ENCODE peak calls at places on chromosomes 7 and 10, in six cellular contexts. I is breast epithelium, Y is NCI-H1105 treated with DMSO at 0.1 percent for 48 hours, N is right lobe of liver, L is heart left ventricle, K is fibroblast of lung. V is an unnamed sample.

GRCh38 chr10:128493811-128494210 is 367.6 kb upstream of the MKI67 start:
- DNase-seq in I (no peak), Y (no peak), N (no peak), L (no peak), K (no peak), V (no peak)

GRCh38 chr10:74388801-74389200 is 237.8 kb downstream of the ADK start:
- DNase-seq in I (no peak), Y (no peak), N (no peak), L (no peak), K (no peak), V (no peak)

GRCh38 chr7:54839538-54840213 is 80.7 kb upstream of the SEC61G start:
- DNase-seq in I (no peak), Y (peak; percentile 5), N (peak; percentile 86), L (peak; percentile 78), K (peak; percentile 77), V (peak; percentile 81)

GRCh38 chr7:87574630-87575029 is 26.1 kb downstream of the ABCB1 start:
- DNase-seq in I (no peak), Y (no peak), N (no peak), L (no peak), K (peak; percentile 62), V (no peak)

GRCh38 chr7:142799483-142799882 is 28.7 kb downstream of the PRSS2 start:
- DNase-seq in I (no peak), Y (no peak), N (no peak), L (peak; percentile 2), K (no peak), V (no peak)

GRCh38 chr7:8147760-8148463 is 114.1 kb downstream of the ICA1 start:
- DNase-seq in I (no peak), Y (peak; percentile 91), N (no peak), L (peak; percentile 28), K (no peak), V (no peak)

GRCh38 chr10:74642901-74643585 is 183.4 kb upstream of the KAT6B start:
- DNase-seq in I (no peak), Y (no peak), N (no peak), L (no peak), K (no peak), V (no peak)

GRCh38 chr7:11237742-11238141 is 264.1 kb downstream of the PHF14 start:
- DNase-seq in I (no peak), Y (no peak), N (peak; percentile 50), L (no peak), K (no peak), V (no peak)

GRCh38 chr10:33157108-33157507 is 177.4 kb downstream of the NRP1 start:
- DNase-seq in I (no peak), Y (no peak), N (no peak), L (no peak), K (peak; percentile 68), V (no peak)

GRCh38 chr7:69598487-69599148 is 343 bp downstream of the AUTS2 start:
- DNase-seq in I (no peak), Y (peak; percentile 68), N (no peak), L (peak; percentile 26), K (peak; percentile 24), V (no peak)

GRCh38 chr7:44469461-44469860 is 21.0 kb downstream of the NUDCD3 start:
- DNase-seq in I (no peak), Y (no peak), N (no peak), L (no peak), K (no peak), V (no peak)

GRCh38 chr10:77636967-77637473 is 588 bp downstream of the KCNMA1 start:
- DNase-seq in I (no peak), Y (peak; percentile 13), N (no peak), L (no peak), K (no peak), V (no peak)

GRCh38 chr7:127330070-127330469 is 62.4 kb downstream of the ZNF800 start:
- DNase-seq in I (no peak), Y (no peak), N (no peak), L (no peak), K (no peak), V (no peak)

GRCh38 chr10:24292304-24293291 is 83.7 kb downstream of the KIAA1217 start:
- DNase-seq in I (no peak), Y (no peak), N (no peak), L (no peak), K (no peak), V (no peak)